ENCODE peak calls at places on chromosomes 5 and 9, in seven cellular contexts. One of them, this sample, is unnamed.
A peak's percentile ranks its signal among the peaks of the same experiment; 100 is the strongest.

GRCh38 chr9:3887121-3887797 is 361.5 kb upstream of the RFX3 start:
- DNase-seq in lung: no peak
- DNase-seq in heart right ventricle: no peak
- DNase-seq in IMR-90: no peak
- DNase-seq in mesenchymal stem cell: no peak
- DNase-seq in body of pancreas: no peak
- DNase-seq in hepatocyte: no peak
- DNase-seq in this sample: no peak

GRCh38 chr9:93071464-93071863 is 13.0 kb downstream of the SUSD3 start:
- DNase-seq in heart right ventricle: no peak
- DNase-seq in mesenchymal stem cell: peak; percentile 28
- DNase-seq in hepatocyte: no peak
- DNase-seq in body of pancreas: no peak
- DNase-seq in IMR-90: peak; percentile 18
- DNase-seq in lung: no peak
- DNase-seq in this sample: no peak

GRCh38 chr5:118314936-118315335 is 673.4 kb downstream of the DTWD2 start:
- DNase-seq in lung: no peak
- DNase-seq in body of pancreas: no peak
- DNase-seq in heart right ventricle: no peak
- DNase-seq in mesenchymal stem cell: no peak
- DNase-seq in hepatocyte: peak; percentile 3
- DNase-seq in IMR-90: no peak
- DNase-seq in this sample: no peak

GRCh38 chr9:94855919-94856318 is 129.4 kb downstream of the AOPEP start:
- DNase-seq in hepatocyte: no peak
- DNase-seq in body of pancreas: no peak
- DNase-seq in mesenchymal stem cell: no peak
- DNase-seq in heart right ventricle: no peak
- DNase-seq in IMR-90: no peak
- DNase-seq in lung: no peak
- DNase-seq in this sample: no peak

GRCh38 chr5:56190500-56190899 is 42.6 kb downstream of the ANKRD55 start:
- DNase-seq in body of pancreas: no peak
- DNase-seq in mesenchymal stem cell: peak; percentile 44
- DNase-seq in lung: peak; percentile 42
- DNase-seq in IMR-90: peak; percentile 80
- DNase-seq in hepatocyte: no peak
- DNase-seq in heart right ventricle: peak; percentile 52
- DNase-seq in this sample: peak; percentile 64

GRCh38 chr9:122107291-122107805 is 14.2 kb upstream of the TTLL11 start:
- DNase-seq in mesenchymal stem cell: no peak
- DNase-seq in IMR-90: peak; percentile 22
- DNase-seq in heart right ventricle: no peak
- DNase-seq in hepatocyte: no peak
- DNase-seq in lung: no peak
- DNase-seq in body of pancreas: no peak
- DNase-seq in this sample: peak; percentile 35

GRCh38 chr5:143826909-143827514 is 15.1 kb downstream of the HMHB1 start:
- DNase-seq in IMR-90: peak; percentile 59
- DNase-seq in body of pancreas: no peak
- DNase-seq in hepatocyte: peak; percentile 19
- DNase-seq in mesenchymal stem cell: no peak
- DNase-seq in heart right ventricle: no peak
- DNase-seq in lung: no peak
- DNase-seq in this sample: no peak

GRCh38 chr9:99368341-99369326 is 146.6 kb downstream of the SEC61B start:
- DNase-seq in heart right ventricle: peak; percentile 80
- DNase-seq in IMR-90: peak; percentile 83
- DNase-seq in lung: no peak
- DNase-seq in body of pancreas: peak; percentile 19
- DNase-seq in hepatocyte: no peak
- DNase-seq in mesenchymal stem cell: peak; percentile 79
- DNase-seq in this sample: peak; percentile 81

GRCh38 chr5:131277415-131277814 is 13.6 kb downstream of the CDC42SE2 start:
- DNase-seq in body of pancreas: no peak
- DNase-seq in IMR-90: no peak
- DNase-seq in mesenchymal stem cell: no peak
- DNase-seq in hepatocyte: no peak
- DNase-seq in heart right ventricle: no peak
- DNase-seq in lung: no peak
- DNase-seq in this sample: no peak

GRCh38 chr5:89613222-89613956 is 730.4 kb upstream of the MEF2C start:
- DNase-seq in heart right ventricle: no peak
- DNase-seq in lung: no peak
- DNase-seq in hepatocyte: no peak
- DNase-seq in mesenchymal stem cell: no peak
- DNase-seq in IMR-90: no peak
- DNase-seq in body of pancreas: no peak
- DNase-seq in this sample: no peak

GRCh38 chr9:134301387-134302129 is 24.7 kb upstream of the RXRA start:
- DNase-seq in lung: no peak
- DNase-seq in IMR-90: no peak
- DNase-seq in heart right ventricle: no peak
- DNase-seq in hepatocyte: no peak
- DNase-seq in mesenchymal stem cell: no peak
- DNase-seq in body of pancreas: no peak
- DNase-seq in this sample: peak; percentile 4

GRCh38 chr5:2542026-2542425 is 209.5 kb downstream of the IRX2 start:
- DNase-seq in body of pancreas: no peak
- DNase-seq in heart right ventricle: no peak
- DNase-seq in mesenchymal stem cell: no peak
- DNase-seq in lung: no peak
- DNase-seq in IMR-90: no peak
- DNase-seq in hepatocyte: no peak
- DNase-seq in this sample: no peak

GRCh38 chr9:136132500-136133050 is 13.9 kb upstream of the TMEM250 start:
- DNase-seq in hepatocyte: no peak
- DNase-seq in IMR-90: no peak
- DNase-seq in mesenchymal stem cell: no peak
- DNase-seq in heart right ventricle: no peak
- DNase-seq in body of pancreas: no peak
- DNase-seq in lung: no peak
- DNase-seq in this sample: no peak

GRCh38 chr9:136133959-136134484 is 15.3 kb upstream of the TMEM250 start:
- DNase-seq in hepatocyte: no peak
- DNase-seq in body of pancreas: no peak
- DNase-seq in mesenchymal stem cell: no peak
- DNase-seq in lung: no peak
- DNase-seq in IMR-90: no peak
- DNase-seq in heart right ventricle: no peak
- DNase-seq in this sample: no peak

GRCh38 chr9:136129176-136129575 is 10.5 kb upstream of the TMEM250 start:
- DNase-seq in mesenchymal stem cell: no peak
- DNase-seq in hepatocyte: no peak
- DNase-seq in lung: no peak
- DNase-seq in body of pancreas: no peak
- DNase-seq in heart right ventricle: no peak
- DNase-seq in IMR-90: no peak
- DNase-seq in this sample: no peak

GRCh38 chr9:136133191-136133958 is 14.7 kb upstream of the TMEM250 start:
- DNase-seq in IMR-90: no peak
- DNase-seq in heart right ventricle: no peak
- DNase-seq in lung: no peak
- DNase-seq in body of pancreas: no peak
- DNase-seq in hepatocyte: peak; percentile 81
- DNase-seq in mesenchymal stem cell: peak; percentile 40
- DNase-seq in this sample: no peak

DNA sequence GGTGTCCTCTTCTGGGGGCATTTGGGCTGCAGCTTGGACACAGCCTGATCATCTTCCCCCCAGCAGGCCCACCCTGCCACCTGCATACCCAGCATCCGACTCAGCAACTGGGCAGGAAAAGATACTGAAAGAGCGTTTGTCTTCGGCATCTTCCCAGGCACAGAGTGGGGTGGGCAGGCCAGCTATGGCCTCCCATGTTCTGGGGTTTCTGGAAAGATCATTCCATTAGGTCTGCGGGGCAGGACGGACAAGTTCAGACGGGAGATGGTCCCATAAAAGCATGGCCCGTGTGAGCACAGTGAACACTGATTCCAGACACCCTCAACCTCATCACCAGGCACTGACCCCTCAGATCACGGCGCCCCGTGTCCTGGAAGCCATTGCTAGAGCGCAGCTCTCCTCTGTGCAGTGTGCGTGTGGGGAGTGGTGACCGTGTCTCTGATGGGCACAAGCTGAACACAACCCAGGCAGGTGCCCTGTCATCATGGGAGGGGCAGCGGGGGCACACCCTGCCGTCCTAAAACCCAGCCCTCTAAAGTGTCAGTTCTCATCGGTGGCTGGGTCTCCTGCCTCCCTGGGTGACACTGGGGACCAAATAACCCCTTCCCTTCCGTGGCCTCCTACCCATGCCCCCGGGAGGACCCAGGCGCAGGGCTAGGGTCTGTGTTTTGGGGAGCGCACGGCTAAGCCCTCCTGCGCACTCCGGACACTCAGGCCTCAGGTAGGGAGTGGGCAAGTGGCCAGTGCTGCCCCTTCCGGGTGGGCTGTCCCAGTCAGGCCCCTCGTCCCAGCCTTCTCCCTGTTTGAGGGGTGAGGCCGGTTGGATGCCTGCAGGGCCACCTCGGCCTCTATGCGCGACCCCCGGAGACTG is 13.2 kb upstream of the TMEM250 start:
- DNase-seq in mesenchymal stem cell: no peak
- DNase-seq in heart right ventricle: no peak
- DNase-seq in lung: no peak
- DNase-seq in body of pancreas: no peak
- DNase-seq in IMR-90: no peak
- DNase-seq in hepatocyte: no peak
- DNase-seq in this sample: peak; percentile 37
- H3K27me3 ChIP-seq in mesenchymal stem cell: peaks cover 71% of the 10 kb centered on the region
- H3K27me3 ChIP-seq in heart right ventricle: peaks cover 82% of the 10 kb centered on the region
- H3K27me3 ChIP-seq in lung: no peaks in the 10 kb centered on the region
- H3K27me3 ChIP-seq in body of pancreas: no peaks in the 10 kb centered on the region
- H3K27me3 ChIP-seq in IMR-90: peaks cover 87% of the 10 kb centered on the region
- H3K27me3 ChIP-seq in hepatocyte: peaks cover 22% of the 10 kb centered on the region
- H3K27me3 ChIP-seq in this sample: no peaks in the 10 kb centered on the region

GRCh38 chr5:177373806-177374205 is 10.4 kb upstream of the SLC34A1 start:
- DNase-seq in body of pancreas: no peak
- DNase-seq in hepatocyte: no peak
- DNase-seq in heart right ventricle: no peak
- DNase-seq in lung: no peak
- DNase-seq in mesenchymal stem cell: no peak
- DNase-seq in IMR-90: no peak
- DNase-seq in this sample: no peak

GRCh38 chr5:177372910-177373309 is 11.3 kb upstream of the SLC34A1 start:
- DNase-seq in mesenchymal stem cell: no peak
- DNase-seq in heart right ventricle: no peak
- DNase-seq in body of pancreas: no peak
- DNase-seq in hepatocyte: no peak
- DNase-seq in IMR-90: no peak
- DNase-seq in lung: no peak
- DNase-seq in this sample: no peak

GRCh38 chr5:177376107-177376506 is 8.1 kb upstream of the SLC34A1 start:
- DNase-seq in hepatocyte: no peak
- DNase-seq in body of pancreas: no peak
- DNase-seq in heart right ventricle: no peak
- DNase-seq in mesenchymal stem cell: no peak
- DNase-seq in lung: no peak
- DNase-seq in IMR-90: no peak
- DNase-seq in this sample: no peak

GRCh38 chr5:177372534-177372896 is 11.7 kb upstream of the SLC34A1 start:
- DNase-seq in heart right ventricle: no peak
- DNase-seq in lung: no peak
- DNase-seq in IMR-90: no peak
- DNase-seq in body of pancreas: no peak
- DNase-seq in hepatocyte: no peak
- DNase-seq in mesenchymal stem cell: no peak
- DNase-seq in this sample: no peak

DNA sequence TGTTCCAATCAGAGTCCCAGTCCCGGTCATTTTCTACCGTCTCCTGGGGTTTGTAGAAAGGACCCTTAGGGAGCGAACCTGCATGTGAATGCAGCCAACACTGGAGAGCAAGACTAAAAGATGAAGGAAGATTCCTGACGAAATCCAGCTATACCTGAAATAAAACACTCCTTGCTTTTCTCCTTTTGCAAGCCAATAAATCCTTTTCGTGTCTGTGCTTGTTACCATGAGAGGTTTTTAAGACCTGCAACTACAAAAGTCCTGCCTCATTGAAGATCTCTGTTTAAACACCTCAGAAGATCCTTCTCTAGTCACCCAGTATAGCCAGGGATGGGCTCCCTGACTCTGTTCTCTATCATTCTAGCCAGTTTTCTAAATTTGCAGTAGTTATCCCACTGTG is 10.0 kb upstream of the SLC34A1 start:
- DNase-seq in hepatocyte: no peak
- DNase-seq in heart right ventricle: no peak
- DNase-seq in lung: no peak
- DNase-seq in body of pancreas: no peak
- DNase-seq in IMR-90: no peak
- DNase-seq in mesenchymal stem cell: no peak
- DNase-seq in this sample: no peak
- H3K4me1 ChIP-seq in hepatocyte: peaks cover 12% of the 10 kb centered on the region
- H3K4me1 ChIP-seq in heart right ventricle: peaks cover 27% of the 10 kb centered on the region
- H3K4me1 ChIP-seq in lung: peaks cover 11% of the 10 kb centered on the region
- H3K4me1 ChIP-seq in body of pancreas: peaks cover 38% of the 10 kb centered on the region
- H3K4me1 ChIP-seq in IMR-90: peaks cover 4% of the 10 kb centered on the region
- H3K4me1 ChIP-seq in mesenchymal stem cell: peaks cover 31% of the 10 kb centered on the region
- H3K4me1 ChIP-seq in this sample: no peaks in the 10 kb centered on the region

GRCh38 chr9:86684148-86684547 is 263.2 kb downstream of the GAS1 start:
- DNase-seq in mesenchymal stem cell: no peak
- DNase-seq in body of pancreas: no peak
- DNase-seq in hepatocyte: no peak
- DNase-seq in lung: no peak
- DNase-seq in heart right ventricle: no peak
- DNase-seq in IMR-90: peak; percentile 46
- DNase-seq in this sample: no peak
- H3K27ac ChIP-seq in mesenchymal stem cell: no peak overlapping the region
- H3K27ac ChIP-seq in body of pancreas: no peak overlapping the region
- H3K27ac ChIP-seq in hepatocyte: no peak overlapping the region
- H3K27ac ChIP-seq in lung: no peak overlapping the region
- H3K27ac ChIP-seq in heart right ventricle: no peak overlapping the region
- H3K27ac ChIP-seq in IMR-90: no peak overlapping the region
- H3K27ac ChIP-seq in this sample: no peak overlapping the region

DNA sequence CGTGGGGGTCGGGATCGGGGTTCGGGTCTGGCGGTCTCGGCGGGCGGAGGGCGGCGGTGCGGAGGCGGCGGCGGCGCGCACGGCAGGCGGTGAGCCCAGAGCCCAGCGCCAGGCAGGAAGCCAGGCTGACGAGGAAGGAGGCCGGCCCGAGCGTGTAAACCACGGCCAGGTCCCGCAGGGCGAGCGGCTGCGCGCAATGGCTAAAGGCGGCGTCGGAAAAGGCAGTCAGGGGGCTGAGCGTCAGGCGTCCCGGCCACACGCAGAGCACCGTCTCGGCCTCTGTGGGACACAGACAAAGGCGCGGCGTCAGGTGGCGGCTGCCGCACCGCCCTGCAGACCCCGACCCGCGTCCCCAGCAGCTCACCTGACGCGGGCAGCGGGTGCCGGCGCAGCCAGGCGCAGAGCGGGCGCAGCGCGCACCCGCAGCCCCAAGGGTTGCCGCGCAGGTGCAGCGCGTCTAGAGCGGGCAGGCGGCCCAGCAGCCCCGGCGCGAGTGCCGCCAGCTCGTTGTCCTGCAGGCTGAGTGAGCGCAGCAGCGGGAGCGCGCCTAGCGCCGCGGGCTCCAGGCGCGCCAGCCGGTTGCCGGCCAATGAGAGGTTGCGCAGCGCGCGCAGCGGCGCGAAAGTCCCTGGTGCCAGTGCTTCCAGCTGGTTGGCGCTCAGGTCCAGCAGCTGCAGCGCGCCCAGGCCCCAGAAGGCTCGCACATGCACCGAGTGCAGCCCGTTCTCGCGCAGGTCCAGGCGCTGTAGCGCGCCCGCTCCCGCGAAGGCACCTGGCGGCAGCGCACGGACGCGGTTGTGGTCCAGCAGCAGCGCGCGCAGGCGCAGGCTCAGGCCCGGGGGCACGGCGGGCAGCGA is 716 bp downstream of the LRRC26 start:
- DNase-seq in heart right ventricle: no peak
- DNase-seq in lung: no peak
- DNase-seq in IMR-90: peak; percentile 19
- DNase-seq in body of pancreas: peak; percentile 68
- DNase-seq in mesenchymal stem cell: peak; percentile 29
- DNase-seq in hepatocyte: peak; percentile 49
- DNase-seq in this sample: peak; percentile 79
- H3K27me3 ChIP-seq in heart right ventricle: peaks cover 80% of the 10 kb centered on the region
- H3K27me3 ChIP-seq in lung: peaks cover 9% of the 10 kb centered on the region
- H3K27me3 ChIP-seq in IMR-90: peaks cover 77% of the 10 kb centered on the region
- H3K27me3 ChIP-seq in body of pancreas: no peaks in the 10 kb centered on the region
- H3K27me3 ChIP-seq in mesenchymal stem cell: peaks cover 83% of the 10 kb centered on the region
- H3K27me3 ChIP-seq in hepatocyte: peaks cover 70% of the 10 kb centered on the region
- H3K27me3 ChIP-seq in this sample: no peaks in the 10 kb centered on the region

This sample was measured in right cardiac atrium.